ENCODE peak calls at places on chromosomes 3 and 15, in nine cellular contexts. Q, T, B, N, L, C, Y, O and J are unnamed samples.

GRCh38 chr3:113536627-113537101 is 4.3 kb downstream of the SIDT1 start:
- DNase-seq in Q (no peak), T (no peak), B (no peak), N (no peak), L (no peak), C (peak), Y (no peak), O (no peak), J (no peak)

GRCh38 chr3:123141276-123141675 is 60.5 kb upstream of the SEC22A start:
- DNase-seq in Q (no peak), T (no peak), B (no peak), N (no peak), L (no peak), C (no peak), Y (no peak), O (no peak), J (no peak)

GRCh38 chr15:74958320-74958907 is 1.8 kb upstream of the RPP25 start:
- DNase-seq in Q (peak), T (no peak), B (peak), N (no peak), L (no peak), C (peak), Y (peak), O (peak), J (peak)

GRCh38 chr3:34015204-34016142 is 217.0 kb downstream of the PDCD6IP start:
- DNase-seq in Q (no peak), T (no peak), B (no peak), N (no peak), L (no peak), C (no peak), Y (no peak), O (peak), J (no peak)

GRCh38 chr15:44231842-44232241 is 36.8 kb upstream of the FRMD5 start:
- DNase-seq in Q (no peak), T (no peak), B (no peak), N (no peak), L (no peak), C (no peak), Y (no peak), O (no peak), J (no peak)

GRCh38 chr3:111603679-111604643 is 8.8 kb upstream of the ZBED2 start:
- DNase-seq in Q (no peak), T (no peak), B (no peak), N (no peak), L (no peak), C (no peak), Y (no peak), O (no peak), J (no peak)

GRCh38 chr3:111846717-111847116 is 12.3 kb upstream of the PHLDB2 start:
- DNase-seq in Q (no peak), T (no peak), B (no peak), N (no peak), L (no peak), C (peak), Y (no peak), O (peak), J (no peak)

GRCh38 chr3:105868450-105868744 is 415 bp downstream of the CBLB start:
- DNase-seq in Q (no peak), T (peak), B (peak), N (no peak), L (no peak), C (peak), Y (no peak), O (peak), J (peak)

GRCh38 chr3:52036829-52037228 is 19.5 kb downstream of the DUSP7 start:
- DNase-seq in Q (no peak), T (no peak), B (no peak), N (no peak), L (no peak), C (no peak), Y (no peak), O (no peak), J (no peak)

GRCh38 chr3:133901083-133901482 is 5.4 kb upstream of the RAB6B start:
- DNase-seq in Q (no peak), T (no peak), B (no peak), N (no peak), L (no peak), C (no peak), Y (no peak), O (no peak), J (no peak)

GRCh38 chr3:74883690-74884089 is 269.2 kb upstream of the CNTN3 start:
- DNase-seq in Q (peak), T (no peak), B (no peak), N (no peak), L (no peak), C (peak), Y (peak), O (no peak), J (no peak)

GRCh38 chr3:177050466-177051237 is 146.6 kb downstream of the TBL1XR1 start:
- DNase-seq in Q (no peak), T (no peak), B (no peak), N (no peak), L (no peak), C (peak), Y (no peak), O (peak), J (no peak)

GRCh38 chr3:30658328-30659052 is 52.1 kb downstream of the TGFBR2 start:
- DNase-seq in Q (no peak), T (peak), B (peak), N (no peak), L (peak), C (peak), Y (no peak), O (peak), J (no peak)

GRCh38 chr15:31261266-31262142 is 65.1 kb upstream of the KLF13 start:
- DNase-seq in Q (no peak), T (no peak), B (no peak), N (no peak), L (no peak), C (no peak), Y (no peak), O (no peak), J (no peak)

GRCh38 chr3:47578119-47578630 is 490 bp downstream of the CSPG5 start:
- DNase-seq in Q (no peak), T (peak), B (no peak), N (peak), L (peak), C (no peak), Y (no peak), O (no peak), J (no peak)

GRCh38 chr15:42999201-42999779 is 78.7 kb upstream of the TTBK2 start:
- DNase-seq in Q (no peak), T (no peak), B (no peak), N (no peak), L (no peak), C (no peak), Y (no peak), O (no peak), J (no peak)

GRCh38 chr3:31973081-31973480 is 8.0 kb downstream of the OSBPL10 start:
- DNase-seq in Q (no peak), T (no peak), B (peak), N (no peak), L (no peak), C (no peak), Y (no peak), O (no peak), J (no peak)

GRCh38 chr15:44801368-44801767 is 65.0 kb downstream of the TRIM69 start:
- DNase-seq in Q (no peak), T (no peak), B (no peak), N (no peak), L (no peak), C (no peak), Y (no peak), O (no peak), J (no peak)

GRCh38 chr15:55710286-55710685 is 32.7 kb downstream of the PRTG start:
- DNase-seq in Q (no peak), T (no peak), B (no peak), N (no peak), L (no peak), C (no peak), Y (no peak), O (no peak), J (no peak)

GRCh38 chr15:75232252-75232813 is 25.8 kb upstream of the GOLGA6C start:
- DNase-seq in Q (no peak), T (no peak), B (no peak), N (no peak), L (no peak), C (no peak), Y (no peak), O (no peak), J (no peak)